ENCODE peak calls at places on chromosomes 16 and 17, in eight cellular contexts. One of them, this sample, is unnamed.

GRCh38 chr17:58242171-58242784 is 3.9 kb downstream of the LPO start:
- DNase-seq in IMR-90: no peak
- DNase-seq in uterus: no peak
- DNase-seq in breast epithelium: no peak
- DNase-seq in K562: no peak
- DNase-seq in esophagus squamous epithelium: no peak
- DNase-seq in H1: no peak
- DNase-seq in body of pancreas: no peak
- DNase-seq in this sample: no peak

GRCh38 chr17:6701719-6702118 is 11.4 kb downstream of the SLC13A5 start:
- DNase-seq in IMR-90: no peak
- DNase-seq in uterus: no peak
- DNase-seq in breast epithelium: no peak
- DNase-seq in K562: peak; percentile 81
- DNase-seq in esophagus squamous epithelium: no peak
- DNase-seq in H1: peak; percentile 21
- DNase-seq in body of pancreas: peak; percentile 36
- DNase-seq in this sample: peak; percentile 76

GRCh38 chr17:49341356-49341755 is 20.7 kb downstream of the ZNF652 start:
- DNase-seq in IMR-90: no peak
- DNase-seq in uterus: no peak
- DNase-seq in breast epithelium: no peak
- DNase-seq in K562: no peak
- DNase-seq in esophagus squamous epithelium: no peak
- DNase-seq in H1: no peak
- DNase-seq in body of pancreas: no peak
- DNase-seq in this sample: no peak

GRCh38 chr16:15041260-15042011 is 14.4 kb downstream of the NTAN1 start:
- DNase-seq in IMR-90: peak; percentile 48
- DNase-seq in uterus: peak; percentile 78
- DNase-seq in breast epithelium: no peak
- DNase-seq in K562: peak; percentile 47
- DNase-seq in esophagus squamous epithelium: no peak
- DNase-seq in H1: no peak
- DNase-seq in body of pancreas: peak; percentile 72
- DNase-seq in this sample: no peak

GRCh38 chr17:31433091-31433790 is 41.8 kb downstream of the RAB11FIP4 start:
- DNase-seq in IMR-90: no peak
- DNase-seq in uterus: no peak
- DNase-seq in breast epithelium: no peak
- DNase-seq in K562: no peak
- DNase-seq in esophagus squamous epithelium: no peak
- DNase-seq in H1: no peak
- DNase-seq in body of pancreas: no peak
- DNase-seq in this sample: no peak

GRCh38 chr16:86584726-86585721 is 6.7 kb downstream of the FOXL1 start:
- DNase-seq in IMR-90: no peak
- DNase-seq in uterus: no peak
- DNase-seq in breast epithelium: no peak
- DNase-seq in K562: no peak
- DNase-seq in esophagus squamous epithelium: no peak
- DNase-seq in H1: no peak
- DNase-seq in body of pancreas: no peak
- DNase-seq in this sample: peak; percentile 66

GRCh38 chr17:73519621-73520368 is 124.5 kb downstream of the SDK2 start:
- DNase-seq in IMR-90: no peak
- DNase-seq in uterus: no peak
- DNase-seq in breast epithelium: no peak
- DNase-seq in K562: no peak
- DNase-seq in esophagus squamous epithelium: no peak
- DNase-seq in H1: no peak
- DNase-seq in body of pancreas: no peak
- DNase-seq in this sample: no peak

GRCh38 chr16:15786501-15786900 is 70.3 kb downstream of the MYH11 start:
- DNase-seq in IMR-90: no peak
- DNase-seq in uterus: no peak
- DNase-seq in breast epithelium: no peak
- DNase-seq in K562: no peak
- DNase-seq in esophagus squamous epithelium: no peak
- DNase-seq in H1: no peak
- DNase-seq in body of pancreas: no peak
- DNase-seq in this sample: no peak

GRCh38 chr16:19419691-19420060 is 2.0 kb downstream of the TMC5 start:
- DNase-seq in IMR-90: peak; percentile 4
- DNase-seq in uterus: no peak
- DNase-seq in breast epithelium: no peak
- DNase-seq in K562: no peak
- DNase-seq in esophagus squamous epithelium: no peak
- DNase-seq in H1: no peak
- DNase-seq in body of pancreas: no peak
- DNase-seq in this sample: peak; percentile 31

GRCh38 chr16:9184354-9184690 is 92.9 kb downstream of the HAPSTR1 start:
- DNase-seq in IMR-90: no peak
- DNase-seq in uterus: no peak
- DNase-seq in breast epithelium: no peak
- DNase-seq in K562: no peak
- DNase-seq in esophagus squamous epithelium: no peak
- DNase-seq in H1: no peak
- DNase-seq in body of pancreas: no peak
- DNase-seq in this sample: no peak

GRCh38 chr16:27943766-27944165 is 119.7 kb downstream of the GSG1L start:
- DNase-seq in IMR-90: no peak
- DNase-seq in uterus: no peak
- DNase-seq in breast epithelium: no peak
- DNase-seq in K562: no peak
- DNase-seq in esophagus squamous epithelium: no peak
- DNase-seq in H1: no peak
- DNase-seq in body of pancreas: no peak
- DNase-seq in this sample: no peak

GRCh38 chr17:82859431-82860403 is 19.9 kb upstream of the ZNF750 start:
- DNase-seq in IMR-90: peak; percentile 70
- DNase-seq in uterus: no peak
- DNase-seq in breast epithelium: no peak
- DNase-seq in K562: peak; percentile 46
- DNase-seq in esophagus squamous epithelium: no peak
- DNase-seq in H1: no peak
- DNase-seq in body of pancreas: peak; percentile 62
- DNase-seq in this sample: peak; percentile 83

GRCh38 chr17:81429813-81430510 is 34.7 kb downstream of the BAHCC1 start:
- DNase-seq in IMR-90: no peak
- DNase-seq in uterus: peak; percentile 64
- DNase-seq in breast epithelium: no peak
- DNase-seq in K562: peak; percentile 39
- DNase-seq in esophagus squamous epithelium: no peak
- DNase-seq in H1: no peak
- DNase-seq in body of pancreas: peak; percentile 45
- DNase-seq in this sample: no peak

DNA sequence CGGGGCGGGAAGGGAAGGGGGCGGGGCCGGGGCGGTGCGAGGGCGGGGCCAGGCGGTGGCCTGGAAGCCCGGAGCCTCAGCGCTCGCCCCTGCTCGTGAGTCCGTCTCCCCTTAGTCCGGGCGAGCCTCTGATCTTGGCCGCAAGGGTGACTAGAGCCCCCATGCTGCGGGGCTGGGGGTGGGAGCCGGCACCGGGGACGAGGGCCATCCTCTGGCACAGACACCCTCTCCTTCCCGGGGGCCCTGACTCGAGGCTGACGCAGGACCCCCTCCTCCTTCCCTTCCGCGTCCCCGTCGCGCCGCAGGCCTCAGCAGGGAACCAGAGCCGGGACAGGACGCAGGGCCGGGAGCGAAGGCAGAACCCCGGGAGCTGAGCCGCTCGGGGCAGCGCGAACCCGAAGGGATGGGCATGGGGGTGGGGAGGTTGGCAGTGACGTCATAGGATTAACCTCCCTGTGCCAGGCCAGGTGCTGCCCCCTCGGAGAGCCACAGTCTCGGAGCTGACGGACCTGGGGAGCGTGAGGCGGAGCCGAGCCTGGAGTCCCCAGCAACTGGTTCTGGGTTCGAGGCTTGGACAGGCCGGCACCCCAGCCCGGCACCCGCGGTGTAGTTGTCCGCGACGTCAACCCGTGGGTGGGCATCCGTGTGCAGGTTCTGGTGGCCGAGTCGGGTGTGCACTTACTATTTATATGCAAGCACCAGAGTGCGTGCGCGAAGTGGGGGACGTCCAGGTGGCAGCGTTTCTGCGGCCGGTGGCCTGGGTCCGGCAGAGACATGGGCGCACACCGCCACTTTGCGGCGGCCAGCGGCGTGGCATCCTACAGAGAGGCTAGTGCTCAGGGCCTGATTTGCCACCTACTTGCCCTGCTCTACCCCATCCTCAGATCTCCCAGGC is 501 bp upstream of the PLCD3 start:
- DNase-seq in IMR-90: peak; percentile 70
- DNase-seq in uterus: peak; percentile 81
- DNase-seq in breast epithelium: peak; percentile 88
- DNase-seq in K562: peak; percentile 91
- DNase-seq in esophagus squamous epithelium: peak; percentile 40
- DNase-seq in H1: no peak
- DNase-seq in body of pancreas: peak; percentile 87
- DNase-seq in this sample: peak; percentile 97
- TF ChIP-seq POLR2A in IMR-90: peak; percentile 23
- TF ChIP-seq POLR2A in uterus: peak; percentile 76
- TF ChIP-seq POLR2A in breast epithelium: peak; percentile 69
- TF ChIP-seq POLR2A in K562: peak; percentile 59
- TF ChIP-seq POLR2A in esophagus squamous epithelium: peak; percentile 7
- TF ChIP-seq POLR2A in H1: no peak
- TF ChIP-seq POLR2A in body of pancreas: peak; percentile 69
- TF ChIP-seq POLR2A in this sample: peak; percentile 67

DNA sequence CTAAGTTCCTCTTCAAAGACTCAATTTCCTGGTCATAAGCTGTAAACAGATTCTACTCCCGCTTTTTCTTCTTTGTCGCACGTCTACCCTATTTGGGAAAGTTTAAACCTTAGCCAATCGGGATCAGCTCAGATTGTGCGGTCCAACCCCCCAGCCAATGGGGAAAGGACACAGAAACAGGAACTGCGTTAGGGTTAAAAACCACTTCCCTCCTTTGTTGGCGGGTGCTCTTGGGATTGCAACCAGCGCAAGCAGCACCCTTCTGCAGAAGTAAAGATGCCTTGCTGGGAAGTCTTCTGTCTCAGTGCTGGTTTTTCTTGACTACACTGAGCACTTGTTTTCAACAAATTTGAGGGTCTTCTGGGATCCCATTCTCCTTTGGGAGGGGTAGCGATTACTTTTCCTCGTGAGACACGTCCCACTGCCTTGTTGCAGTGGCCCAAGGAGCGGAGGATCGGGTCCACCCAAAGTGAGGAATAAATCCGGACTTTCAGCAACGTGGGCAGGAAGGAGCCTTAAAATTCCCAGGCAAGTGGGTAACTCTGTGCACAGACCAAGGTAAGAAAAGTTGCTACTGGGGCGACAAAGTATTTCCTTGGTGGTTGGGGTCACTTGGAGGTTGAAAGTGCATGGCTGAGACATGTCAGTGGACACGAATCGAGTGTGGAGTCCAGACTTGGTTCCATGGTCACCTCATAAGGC is 1.0 kb upstream of the YPEL3 start:
- DNase-seq in IMR-90: no peak
- DNase-seq in uterus: no peak
- DNase-seq in breast epithelium: no peak
- DNase-seq in K562: no peak
- DNase-seq in esophagus squamous epithelium: no peak
- DNase-seq in H1: no peak
- DNase-seq in body of pancreas: no peak
- DNase-seq in this sample: no peak
- TF ChIP-seq POLR2A in IMR-90: no peak
- TF ChIP-seq POLR2A in uterus: no peak
- TF ChIP-seq POLR2A in breast epithelium: no peak
- TF ChIP-seq POLR2A in K562: no peak
- TF ChIP-seq POLR2A in esophagus squamous epithelium: no peak
- TF ChIP-seq POLR2A in H1: peak; percentile 9
- TF ChIP-seq POLR2A in body of pancreas: no peak
- TF ChIP-seq POLR2A in this sample: no peak

DNA sequence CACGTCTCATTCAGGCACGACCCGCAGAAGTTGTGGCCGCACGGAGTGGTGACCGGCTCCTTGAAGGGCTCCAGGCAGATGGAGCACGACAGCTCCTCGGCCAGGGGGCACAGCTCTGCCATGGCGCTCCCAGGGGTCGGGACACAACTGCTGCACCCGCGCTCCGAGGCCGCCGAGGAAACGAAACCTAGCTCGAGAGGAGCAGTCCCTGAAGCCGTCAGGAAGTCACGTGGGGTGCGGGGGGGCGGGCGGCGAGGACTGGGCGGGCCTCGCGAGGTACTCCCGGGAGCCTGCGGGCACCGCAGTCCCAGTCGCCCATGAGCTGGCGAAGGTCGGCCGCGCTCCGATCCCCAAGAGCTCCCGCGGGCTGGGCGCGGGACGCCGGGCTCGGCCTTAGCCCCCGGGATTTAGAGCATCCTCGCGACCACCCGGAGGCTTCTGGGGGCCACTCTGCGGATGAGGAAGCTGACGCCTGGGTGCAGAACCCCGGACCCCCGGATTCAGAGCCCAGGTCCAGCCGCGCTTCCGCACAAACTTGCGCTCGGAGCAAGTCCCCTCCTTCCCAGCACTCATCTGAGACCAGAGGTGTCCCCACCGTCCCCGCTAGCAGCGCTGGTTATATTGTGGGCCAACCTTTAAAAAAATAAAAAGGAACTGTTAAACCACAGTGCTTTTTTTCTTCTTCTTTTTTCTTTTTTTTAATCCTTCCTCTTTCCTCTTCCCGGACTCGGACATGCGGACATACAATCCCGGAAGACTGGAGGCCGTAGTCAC is at the start of gene TRIM25:
- DNase-seq in IMR-90: peak; percentile 82
- DNase-seq in uterus: peak; percentile 87
- DNase-seq in breast epithelium: peak; percentile 93
- DNase-seq in K562: peak; percentile 94
- DNase-seq in esophagus squamous epithelium: peak; percentile 68
- DNase-seq in H1: no peak
- DNase-seq in body of pancreas: peak; percentile 94
- DNase-seq in this sample: peak; percentile 96
- TF ChIP-seq POLR2A in IMR-90: peak; percentile 99
- TF ChIP-seq POLR2A in uterus: peak; percentile 97
- TF ChIP-seq POLR2A in breast epithelium: peak; percentile 94
- TF ChIP-seq POLR2A in K562: peak; percentile 99
- TF ChIP-seq POLR2A in esophagus squamous epithelium: peak; percentile 98
- TF ChIP-seq POLR2A in H1: peak; percentile 94
- TF ChIP-seq POLR2A in body of pancreas: peak; percentile 99
- TF ChIP-seq POLR2A in this sample: peak; percentile 99

DNA sequence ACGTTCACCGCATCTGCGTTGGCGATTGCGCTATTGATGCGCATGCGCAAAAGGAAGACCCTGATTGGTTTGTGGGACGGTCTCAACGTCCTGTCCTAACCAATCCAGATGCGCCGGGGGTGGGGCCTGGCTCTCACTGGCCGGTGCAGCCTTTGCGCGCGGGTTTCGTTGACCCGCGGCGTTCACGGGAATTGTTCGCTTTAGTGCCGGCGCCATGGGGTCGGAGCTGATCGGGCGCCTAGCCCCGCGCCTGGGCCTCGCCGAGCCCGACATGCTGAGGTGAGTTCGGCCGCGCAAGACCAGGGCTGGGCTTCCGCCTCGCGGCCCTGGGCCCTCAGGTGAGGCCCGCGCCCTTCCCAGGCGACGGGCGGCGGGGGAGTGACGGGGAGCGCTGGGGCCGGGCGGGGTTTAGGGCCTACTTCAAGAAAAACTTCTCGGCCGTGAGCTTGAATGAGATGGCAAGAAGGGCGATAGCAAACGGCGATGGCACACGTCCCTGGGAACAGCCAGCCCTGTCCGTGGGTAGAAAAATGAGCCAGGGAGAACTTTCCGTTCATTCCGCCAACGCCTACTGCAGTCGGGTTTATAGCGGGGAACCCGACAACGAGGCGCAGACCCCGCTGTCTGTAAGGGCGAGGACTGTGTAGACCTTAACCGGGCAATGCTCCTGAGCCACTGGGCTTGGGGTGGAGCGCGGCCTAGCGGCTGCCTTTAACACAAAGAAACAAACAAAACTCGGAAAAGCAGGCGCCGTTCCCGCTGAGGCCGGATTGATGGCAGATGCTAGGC is at the start of gene ORC6:
- DNase-seq in IMR-90: peak; percentile 95
- DNase-seq in uterus: peak; percentile 95
- DNase-seq in breast epithelium: peak; percentile 98
- DNase-seq in K562: peak; percentile 91
- DNase-seq in esophagus squamous epithelium: peak; percentile 94
- DNase-seq in H1: peak; percentile 81
- DNase-seq in body of pancreas: peak; percentile 99
- DNase-seq in this sample: peak; percentile 85
- TF ChIP-seq POLR2A in IMR-90: peak; percentile 74
- TF ChIP-seq POLR2A in uterus: no peak
- TF ChIP-seq POLR2A in breast epithelium: no peak
- TF ChIP-seq POLR2A in K562: peak; percentile 80
- TF ChIP-seq POLR2A in esophagus squamous epithelium: no peak
- TF ChIP-seq POLR2A in H1: peak; percentile 87
- TF ChIP-seq POLR2A in body of pancreas: no peak
- TF ChIP-seq POLR2A in this sample: peak; percentile 68

This sample was measured in H54.